ENCODE peak calls at places on chromosomes 7 and 10, in four cellular contexts. V is K562, X is H1, G is HepG2. S is an unnamed sample.

GRCh38 chr10:87987206-87987605 is 123.8 kb downstream of the PTEN start:
- DNase-seq in V (no peak), X (no peak), G (no peak), S (no peak)

GRCh38 chr7:96426027-96426426 is 104.1 kb upstream of the SLC25A13 start:
- DNase-seq in V (no peak), X (no peak), G (no peak), S (no peak)

GRCh38 chr10:54203426-54203825 is 597.6 kb downstream of the PCDH15 start:
- DNase-seq in V (no peak), X (no peak), G (no peak), S (no peak)

GRCh38 chr7:69414555-69414954 is 183.7 kb upstream of the AUTS2 start:
- DNase-seq in V (no peak), X (no peak), G (no peak), S (no peak)

GRCh38 chr7:155860461-155860839 is 48.2 kb upstream of the SHH start:
- DNase-seq in V (no peak), X (no peak), G (no peak), S (no peak)

GRCh38 chr7:103117465-103117864 is 31.4 kb downstream of the NAPEPLD start:
- DNase-seq in V (no peak), X (no peak), G (no peak), S (no peak)

GRCh38 chr7:4655311-4655710 is 26.8 kb upstream of the FOXK1 start:
- DNase-seq in V (no peak), X (no peak), G (no peak), S (no peak)

GRCh38 chr10:93916257-93917063 is 22.7 kb downstream of the SLC35G1 start:
- DNase-seq in V (no peak), X (no peak), G (peak; percentile 34), S (peak; percentile 22)

GRCh38 chr10:121088524-121088923 is 237.4 kb downstream of the WDR11 start:
- DNase-seq in V (no peak), X (no peak), G (no peak), S (no peak)

GRCh38 chr7:15628876-15629275 is 57.6 kb downstream of the MEOX2 start:
- DNase-seq in V (no peak), X (no peak), G (no peak), S (no peak)

GRCh38 chr7:51640851-51641250 is 324.2 kb upstream of the COBL start:
- DNase-seq in V (no peak), X (no peak), G (no peak), S (no peak)

GRCh38 chr7:1040790-1041189 is 3.6 kb upstream of the GPR146 start:
- DNase-seq in V (peak; percentile 37), X (no peak), G (peak; percentile 21), S (no peak)

GRCh38 chr10:3136763-3137611 is 35.6 kb downstream of the PITRM1 start:
- DNase-seq in V (no peak), X (no peak), G (no peak), S (no peak)

GRCh38 chr7:30531286-30531685 is 26.7 kb upstream of the GGCT start:
- DNase-seq in V (no peak), X (no peak), G (no peak), S (no peak)

GRCh38 chr10:24716295-24716694 is 7.4 kb downstream of the ARHGAP21 start:
- DNase-seq in V (peak; percentile 23), X (no peak), G (no peak), S (no peak)

GRCh38 chr7:21911341-21911875 is 34.3 kb downstream of the CDCA7L start:
- DNase-seq in V (no peak), X (no peak), G (no peak), S (no peak)

GRCh38 chr10:113866551-113867394 is 12.3 kb downstream of the NHLRC2 start:
- DNase-seq in V (peak; percentile 53), X (no peak), G (no peak), S (no peak)

GRCh38 chr10:109740436-109740835 is 182.9 kb downstream of the XPNPEP1 start:
- DNase-seq in V (no peak), X (no peak), G (no peak), S (no peak)

GRCh38 chr7:101179780-101180755 is at the start of gene NAT16:
- DNase-seq in V (no peak), X (no peak), G (no peak), S (no peak)

GRCh38 chr7:80884511-80885195 is 34.2 kb downstream of the SEMA3C start:
- DNase-seq in V (no peak), X (no peak), G (no peak), S (no peak)

GRCh38 chr7:69818647-69819161 is 220.4 kb downstream of the AUTS2 start:
- DNase-seq in V (no peak), X (no peak), G (no peak), S (no peak)

GRCh38 chr7:51278797-51279196 is 37.8 kb downstream of the COBL start:
- DNase-seq in V (no peak), X (no peak), G (no peak), S (no peak)

GRCh38 chr10:57952741-57953140 is 315.0 kb downstream of the IPMK start:
- DNase-seq in V (no peak), X (no peak), G (no peak), S (no peak)

GRCh38 chr7:134736381-134736780 is 43.1 kb upstream of the CALD1 start:
- DNase-seq in V (no peak), X (no peak), G (no peak), S (no peak)

GRCh38 chr10:69352569-69353264 is 64.0 kb downstream of the TACR2 start:
- DNase-seq in V (no peak), X (no peak), G (no peak), S (no peak)

GRCh38 chr7:146366938-146367337 is 250.3 kb downstream of the CNTNAP2 start:
- DNase-seq in V (no peak), X (no peak), G (no peak), S (no peak)

GRCh38 chr7:95725170-95725569 is 47.2 kb upstream of the DYNC1I1 start:
- DNase-seq in V (no peak), X (no peak), G (no peak), S (no peak)

GRCh38 chr10:44339218-44339617 is 45.7 kb downstream of the CXCL12 start:
- DNase-seq in V (no peak), X (no peak), G (no peak), S (no peak)

DNA sequence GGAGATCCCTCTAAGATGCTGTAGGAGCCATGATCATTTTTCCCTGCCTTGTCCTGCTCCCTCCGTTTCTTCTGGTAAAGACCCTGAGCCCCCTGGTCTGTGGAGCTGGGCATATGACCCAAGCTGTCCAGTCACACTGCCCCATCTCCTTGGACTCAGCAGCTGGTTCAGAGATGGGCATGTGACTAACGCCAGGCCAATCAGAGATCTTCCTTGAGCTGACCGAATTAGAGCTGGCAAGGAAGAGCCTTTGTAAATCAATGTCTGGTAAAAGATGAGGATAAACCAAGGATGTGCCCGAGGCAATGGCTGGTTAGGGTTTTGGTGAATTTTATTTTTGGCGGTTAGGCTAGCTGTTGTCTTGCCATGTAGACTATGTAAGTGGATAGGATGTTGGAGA is 173.3 kb downstream of the LCOR start:
- DNase-seq in V (no peak), X (no peak), G (no peak), S (no peak)
- TF ChIP-seq FOSL1 in V (no peak), X (no peak), G (no peak), S (no peak)

GRCh38 chr10:28713626-28714352 is 36.5 kb downstream of the BAMBI start:
- DNase-seq in V (no peak), X (no peak), G (no peak), S (no peak)

GRCh38 chr10:28715757-28716156 is 38.4 kb downstream of the BAMBI start:
- DNase-seq in V (no peak), X (no peak), G (peak; percentile 23), S (no peak)

GRCh38 chr10:28716748-28717147 is 39.4 kb downstream of the BAMBI start:
- DNase-seq in V (no peak), X (no peak), G (no peak), S (no peak)

GRCh38 chr10:28714401-28715053 is 37.2 kb downstream of the BAMBI start:
- DNase-seq in V (no peak), X (no peak), G (peak; percentile 44), S (no peak)

DNA sequence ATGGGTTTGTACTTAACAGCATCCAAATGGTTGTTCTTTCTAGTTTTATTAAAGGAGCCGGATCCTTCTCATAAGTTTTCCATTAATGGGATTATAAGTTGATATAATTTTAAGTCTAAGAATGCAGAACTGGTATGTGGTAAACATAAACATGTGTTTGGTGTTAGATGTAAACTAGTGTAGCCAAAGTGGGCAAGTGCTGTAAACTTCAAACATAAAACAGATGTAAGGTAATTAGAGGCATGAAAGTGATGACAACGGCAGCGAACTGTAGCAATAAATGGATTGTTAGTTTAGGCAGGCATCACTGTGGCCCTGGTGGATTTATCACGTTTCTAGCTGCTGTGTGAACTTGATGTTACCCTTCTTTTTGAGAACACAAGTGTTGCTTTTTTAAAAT is 37.9 kb downstream of the BAMBI start:
- DNase-seq in V (no peak), X (no peak), G (no peak), S (no peak)
- TF ChIP-seq FOSL1 in V (no peak), X (no peak), G (no peak), S (no peak)

DNA sequence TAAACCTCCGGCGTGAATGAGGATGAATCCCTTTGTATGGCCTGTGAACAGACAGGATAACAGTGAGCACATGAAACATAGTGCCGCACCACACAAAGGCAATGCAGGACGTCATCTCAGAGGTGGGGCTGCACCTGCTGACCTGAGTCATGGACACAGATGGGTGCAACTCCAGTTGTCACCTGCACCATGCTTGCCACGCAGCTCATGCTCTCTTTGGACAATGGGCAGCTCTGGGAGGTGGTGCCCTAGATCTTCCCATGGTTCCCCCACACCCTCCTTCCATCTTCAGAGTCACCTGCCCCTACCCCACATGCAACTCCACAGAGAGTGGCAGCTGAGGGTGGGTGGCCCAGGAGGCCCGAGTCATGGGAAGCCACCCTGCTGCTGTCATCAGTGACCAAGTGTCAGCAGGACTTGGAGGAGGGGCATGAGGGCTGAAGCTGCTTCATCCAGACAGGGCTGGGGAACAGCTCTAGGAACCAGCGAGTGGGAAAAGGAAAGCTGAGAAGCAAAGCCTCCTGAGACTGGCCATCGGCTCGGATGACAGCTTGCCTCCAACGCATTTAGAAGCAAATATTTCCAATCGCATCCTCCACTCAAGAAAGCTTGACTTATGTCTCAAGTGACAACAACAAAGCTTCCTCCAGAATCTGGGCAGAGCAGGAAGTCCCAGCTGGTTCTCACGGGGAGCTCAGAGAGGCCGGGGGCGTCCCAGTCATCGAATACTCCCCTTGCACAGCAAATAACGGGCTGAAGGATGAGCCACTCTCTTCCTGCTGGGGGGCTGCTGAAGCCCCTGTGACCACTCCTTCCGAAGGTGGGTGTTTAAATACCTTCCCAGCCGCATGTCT is 27.1 kb downstream of the VIPR2 start:
- DNase-seq in V (no peak), X (no peak), G (no peak), S (no peak)
- TF ChIP-seq FOSL1 in V (no peak), X (no peak), G (no peak), S (no peak)

GRCh38 chr10:103833731-103834365 is 21.5 kb downstream of the SH3PXD2A start:
- DNase-seq in V (no peak), X (no peak), G (peak; percentile 88), S (no peak)

GRCh38 chr10:103836273-103836672 is 19.1 kb downstream of the SH3PXD2A start:
- DNase-seq in V (no peak), X (no peak), G (no peak), S (no peak)

GRCh38 chr10:103836776-103837344 is 18.5 kb downstream of the SH3PXD2A start:
- DNase-seq in V (no peak), X (no peak), G (no peak), S (no peak)

GRCh38 chr10:103834436-103835095 is 20.8 kb downstream of the SH3PXD2A start:
- DNase-seq in V (no peak), X (no peak), G (no peak), S (no peak)

GRCh38 chr10:103835121-103836045 is 20.0 kb downstream of the SH3PXD2A start:
- DNase-seq in V (no peak), X (no peak), G (no peak), S (no peak)
- TF ChIP-seq FOSL1 in V (no peak), X (no peak), G (no peak), S (no peak)

GRCh38 chr7:33108591-33108930 is 643 bp downstream of the RP9 start:
- DNase-seq in V (no peak), X (no peak), G (no peak), S (no peak)
- TF ChIP-seq FOSL1 in V (no peak), X (no peak), G (no peak), S (no peak)